ENCODE peak calls at places on chromosomes 5 and 9, in seven cellular contexts. One of them, this sample, is unnamed.

GRCh38 chr5:89350684-89351083 is 467.7 kb upstream of the MEF2C start:
- DNase-seq in Peyer's patch: no peak
- DNase-seq in body of pancreas: no peak
- DNase-seq in heart left ventricle: no peak
- DNase-seq in upper lobe of left lung: no peak
- DNase-seq in sigmoid colon: no peak
- DNase-seq in A549: no peak
- DNase-seq in this sample: no peak

GRCh38 chr9:89837911-89838310 is 233.1 kb downstream of the GADD45G start:
- DNase-seq in Peyer's patch: no peak
- DNase-seq in body of pancreas: no peak
- DNase-seq in heart left ventricle: no peak
- DNase-seq in upper lobe of left lung: no peak
- DNase-seq in sigmoid colon: no peak
- DNase-seq in A549: no peak
- DNase-seq in this sample: no peak

GRCh38 chr9:83544002-83544698 is 5.9 kb upstream of the FRMD3 start:
- DNase-seq in Peyer's patch: no peak
- DNase-seq in body of pancreas: peak; percentile 25
- DNase-seq in heart left ventricle: no peak
- DNase-seq in upper lobe of left lung: peak; percentile 28
- DNase-seq in sigmoid colon: no peak
- DNase-seq in A549: peak; percentile 42
- DNase-seq in this sample: no peak

GRCh38 chr5:66967102-66967501 is 229.5 kb downstream of the CD180 start:
- DNase-seq in Peyer's patch: no peak
- DNase-seq in body of pancreas: no peak
- DNase-seq in heart left ventricle: no peak
- DNase-seq in upper lobe of left lung: no peak
- DNase-seq in sigmoid colon: no peak
- DNase-seq in A549: no peak
- DNase-seq in this sample: no peak

GRCh38 chr9:133883356-133883755 is 108.8 kb downstream of the VAV2 start:
- DNase-seq in Peyer's patch: no peak
- DNase-seq in body of pancreas: no peak
- DNase-seq in heart left ventricle: no peak
- DNase-seq in upper lobe of left lung: no peak
- DNase-seq in sigmoid colon: no peak
- DNase-seq in A549: no peak
- DNase-seq in this sample: no peak

GRCh38 chr9:22514866-22515265 is 68.2 kb downstream of the DMRTA1 start:
- DNase-seq in Peyer's patch: no peak
- DNase-seq in body of pancreas: no peak
- DNase-seq in heart left ventricle: no peak
- DNase-seq in upper lobe of left lung: no peak
- DNase-seq in sigmoid colon: no peak
- DNase-seq in A549: no peak
- DNase-seq in this sample: no peak

GRCh38 chr9:112753725-112754124 is 3.2 kb downstream of the SNX30 start:
- DNase-seq in Peyer's patch: no peak
- DNase-seq in body of pancreas: no peak
- DNase-seq in heart left ventricle: no peak
- DNase-seq in upper lobe of left lung: no peak
- DNase-seq in sigmoid colon: no peak
- DNase-seq in A549: no peak
- DNase-seq in this sample: no peak

GRCh38 chr9:125953314-125954019 is 206.3 kb downstream of the PBX3 start:
- DNase-seq in Peyer's patch: no peak
- DNase-seq in body of pancreas: no peak
- DNase-seq in heart left ventricle: no peak
- DNase-seq in upper lobe of left lung: no peak
- DNase-seq in sigmoid colon: no peak
- DNase-seq in A549: no peak
- DNase-seq in this sample: no peak

GRCh38 chr5:141742144-141742543 is 60.1 kb upstream of the ARAP3 start:
- DNase-seq in Peyer's patch: no peak
- DNase-seq in body of pancreas: no peak
- DNase-seq in heart left ventricle: no peak
- DNase-seq in upper lobe of left lung: no peak
- DNase-seq in sigmoid colon: no peak
- DNase-seq in A549: no peak
- DNase-seq in this sample: no peak

GRCh38 chr5:31008231-31008630 is 185.3 kb upstream of the CDH6 start:
- DNase-seq in Peyer's patch: no peak
- DNase-seq in body of pancreas: no peak
- DNase-seq in heart left ventricle: no peak
- DNase-seq in upper lobe of left lung: no peak
- DNase-seq in sigmoid colon: no peak
- DNase-seq in A549: no peak
- DNase-seq in this sample: no peak

GRCh38 chr9:111034573-111035539 is 3.4 kb downstream of the LPAR1 start:
- DNase-seq in Peyer's patch: no peak
- DNase-seq in body of pancreas: no peak
- DNase-seq in heart left ventricle: no peak
- DNase-seq in upper lobe of left lung: no peak
- DNase-seq in sigmoid colon: no peak
- DNase-seq in A549: no peak
- DNase-seq in this sample: no peak

GRCh38 chr5:130032807-130033206 is 128.5 kb downstream of the CHSY3 start:
- DNase-seq in Peyer's patch: no peak
- DNase-seq in body of pancreas: peak; percentile 12
- DNase-seq in heart left ventricle: no peak
- DNase-seq in upper lobe of left lung: no peak
- DNase-seq in sigmoid colon: no peak
- DNase-seq in A549: no peak
- DNase-seq in this sample: peak; percentile 30

GRCh38 chr9:5552301-5552700 is 42.0 kb downstream of the PDCD1LG2 start:
- DNase-seq in Peyer's patch: no peak
- DNase-seq in body of pancreas: no peak
- DNase-seq in heart left ventricle: no peak
- DNase-seq in upper lobe of left lung: no peak
- DNase-seq in sigmoid colon: no peak
- DNase-seq in A549: no peak
- DNase-seq in this sample: no peak

GRCh38 chr9:84841915-84842314 is 172.4 kb downstream of the NTRK2 start:
- DNase-seq in Peyer's patch: no peak
- DNase-seq in body of pancreas: no peak
- DNase-seq in heart left ventricle: no peak
- DNase-seq in upper lobe of left lung: no peak
- DNase-seq in sigmoid colon: no peak
- DNase-seq in A549: no peak
- DNase-seq in this sample: no peak

GRCh38 chr5:33507426-33507825 is 66.7 kb downstream of the TARS1 start:
- DNase-seq in Peyer's patch: no peak
- DNase-seq in body of pancreas: no peak
- DNase-seq in heart left ventricle: no peak
- DNase-seq in upper lobe of left lung: no peak
- DNase-seq in sigmoid colon: no peak
- DNase-seq in A549: no peak
- DNase-seq in this sample: no peak

GRCh38 chr9:115525438-115526058 is 407.6 kb upstream of the TNC start:
- DNase-seq in Peyer's patch: no peak
- DNase-seq in body of pancreas: no peak
- DNase-seq in heart left ventricle: no peak
- DNase-seq in upper lobe of left lung: no peak
- DNase-seq in sigmoid colon: peak; percentile 70
- DNase-seq in A549: no peak
- DNase-seq in this sample: no peak

GRCh38 chr5:22787807-22788206 is 65.3 kb downstream of the CDH12 start:
- DNase-seq in Peyer's patch: no peak
- DNase-seq in body of pancreas: no peak
- DNase-seq in heart left ventricle: no peak
- DNase-seq in upper lobe of left lung: no peak
- DNase-seq in sigmoid colon: no peak
- DNase-seq in A549: no peak
- DNase-seq in this sample: no peak

GRCh38 chr5:137735531-137736284 is at the start of gene KLHL3:
- DNase-seq in Peyer's patch: peak; percentile 17
- DNase-seq in body of pancreas: peak; percentile 62
- DNase-seq in heart left ventricle: peak; percentile 46
- DNase-seq in upper lobe of left lung: no peak
- DNase-seq in sigmoid colon: no peak
- DNase-seq in A549: no peak
- DNase-seq in this sample: peak; percentile 65

GRCh38 chr5:59180515-59180914 is 597.6 kb downstream of the RAB3C start:
- DNase-seq in Peyer's patch: no peak
- DNase-seq in body of pancreas: no peak
- DNase-seq in heart left ventricle: no peak
- DNase-seq in upper lobe of left lung: no peak
- DNase-seq in sigmoid colon: no peak
- DNase-seq in A549: no peak
- DNase-seq in this sample: no peak

GRCh38 chr5:120446896-120447295 is 17.2 kb upstream of the PRR16 start:
- DNase-seq in Peyer's patch: no peak
- DNase-seq in body of pancreas: no peak
- DNase-seq in heart left ventricle: no peak
- DNase-seq in upper lobe of left lung: no peak
- DNase-seq in sigmoid colon: no peak
- DNase-seq in A549: no peak
- DNase-seq in this sample: no peak

GRCh38 chr9:23754551-23754950 is 71.5 kb downstream of the ELAVL2 start:
- DNase-seq in Peyer's patch: no peak
- DNase-seq in body of pancreas: no peak
- DNase-seq in heart left ventricle: no peak
- DNase-seq in upper lobe of left lung: no peak
- DNase-seq in sigmoid colon: no peak
- DNase-seq in A549: no peak
- DNase-seq in this sample: no peak

GRCh38 chr9:4680750-4681149 is 1.4 kb downstream of the CDC37L1 start:
- DNase-seq in Peyer's patch: no peak
- DNase-seq in body of pancreas: no peak
- DNase-seq in heart left ventricle: no peak
- DNase-seq in upper lobe of left lung: no peak
- DNase-seq in sigmoid colon: no peak
- DNase-seq in A549: no peak
- DNase-seq in this sample: no peak

GRCh38 chr5:134887593-134888159 is 13.5 kb downstream of the TXNDC15 start:
- DNase-seq in Peyer's patch: no peak
- DNase-seq in body of pancreas: no peak
- DNase-seq in heart left ventricle: no peak
- DNase-seq in upper lobe of left lung: no peak
- DNase-seq in sigmoid colon: no peak
- DNase-seq in A549: no peak
- DNase-seq in this sample: no peak

GRCh38 chr9:70746760-70747159 is 332.3 kb upstream of the KLF9 start:
- DNase-seq in Peyer's patch: no peak
- DNase-seq in body of pancreas: no peak
- DNase-seq in heart left ventricle: no peak
- DNase-seq in upper lobe of left lung: no peak
- DNase-seq in sigmoid colon: no peak
- DNase-seq in A549: no peak
- DNase-seq in this sample: no peak

GRCh38 chr5:98397081-98397480 is 376.4 kb upstream of the RGMB start:
- DNase-seq in Peyer's patch: no peak
- DNase-seq in body of pancreas: no peak
- DNase-seq in heart left ventricle: no peak
- DNase-seq in upper lobe of left lung: no peak
- DNase-seq in sigmoid colon: no peak
- DNase-seq in A549: no peak
- DNase-seq in this sample: no peak

DNA sequence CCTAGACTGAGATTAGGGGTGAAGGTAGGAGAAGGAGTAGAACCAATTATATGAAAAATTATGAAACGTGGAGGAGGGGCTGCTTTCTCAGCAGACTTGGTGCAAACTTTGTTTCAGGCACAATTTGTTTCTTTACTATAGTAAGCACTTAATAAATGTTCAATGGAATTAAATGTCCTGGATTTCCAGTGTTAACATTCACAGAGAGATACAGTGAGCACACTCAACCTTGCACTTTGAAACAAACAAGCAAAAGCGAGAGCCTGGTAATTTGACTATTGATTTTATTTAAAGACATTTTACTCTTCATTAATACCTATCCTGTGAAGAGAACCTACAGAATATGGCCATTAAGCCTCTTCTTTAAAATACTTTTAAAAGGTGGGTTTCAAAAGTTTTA is 933 bp downstream of the LECT2 start:
- DNase-seq in Peyer's patch: no peak
- DNase-seq in body of pancreas: no peak
- DNase-seq in heart left ventricle: no peak
- DNase-seq in upper lobe of left lung: no peak
- DNase-seq in sigmoid colon: no peak
- DNase-seq in A549: no peak
- DNase-seq in this sample: no peak
- TF ChIP-seq POLR2A in Peyer's patch: no peak
- TF ChIP-seq POLR2A in body of pancreas: no peak
- TF ChIP-seq POLR2A in heart left ventricle: no peak
- TF ChIP-seq POLR2A in upper lobe of left lung: no peak
- TF ChIP-seq POLR2A in sigmoid colon: no peak
- TF ChIP-seq POLR2A in A549: no peak
- TF ChIP-seq POLR2A in this sample: no peak

DNA sequence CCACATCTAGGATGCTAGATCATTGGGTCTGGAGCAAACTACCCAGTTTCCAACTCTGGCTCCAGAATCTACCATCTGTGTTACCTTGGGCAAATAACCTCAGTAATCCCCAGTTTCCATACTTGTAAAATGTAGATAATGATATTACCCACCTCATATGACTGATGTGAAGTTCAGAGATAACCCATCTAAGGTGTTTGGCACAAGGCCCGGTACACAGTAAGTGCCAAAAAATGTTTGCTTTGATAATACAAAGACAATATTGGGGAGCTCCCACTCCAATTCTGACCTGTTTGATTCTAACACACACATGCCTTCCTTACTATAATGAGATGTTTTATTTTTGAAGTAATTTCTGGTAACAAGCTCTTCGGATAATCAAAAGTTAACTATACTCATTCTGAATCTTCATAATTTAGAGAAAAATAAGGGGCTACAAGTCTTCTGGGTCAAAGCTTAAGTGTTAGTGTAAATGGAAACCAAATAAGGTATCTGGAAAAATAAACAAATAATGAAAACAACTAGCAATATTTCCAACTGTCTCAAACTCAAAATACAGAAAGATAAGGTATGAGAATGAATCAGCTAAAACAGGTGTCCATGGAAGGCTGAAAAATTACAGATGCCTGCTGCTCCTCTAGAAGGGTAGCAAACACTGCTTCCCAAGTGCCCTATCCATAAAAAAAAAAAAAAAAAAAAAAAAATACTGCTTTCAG is 30.4 kb downstream of the ELL2 start:
- DNase-seq in Peyer's patch: no peak
- DNase-seq in body of pancreas: no peak
- DNase-seq in heart left ventricle: no peak
- DNase-seq in upper lobe of left lung: no peak
- DNase-seq in sigmoid colon: no peak
- DNase-seq in A549: no peak
- DNase-seq in this sample: no peak
- H3K4me1 ChIP-seq in Peyer's patch: no peaks in the 10 kb centered on the region
- H3K4me1 ChIP-seq in body of pancreas: peaks cover 53% of the 10 kb centered on the region
- H3K4me1 ChIP-seq in heart left ventricle: peaks cover 19% of the 10 kb centered on the region
- H3K4me1 ChIP-seq in upper lobe of left lung: no peaks in the 10 kb centered on the region
- H3K4me1 ChIP-seq in sigmoid colon: no peaks in the 10 kb centered on the region
- H3K4me1 ChIP-seq in A549: peaks cover 12% of the 10 kb centered on the region
- H3K4me1 ChIP-seq in this sample: no peaks in the 10 kb centered on the region

GRCh38 chr5:95959964-95960801 is 1.5 kb downstream of the ELL2 start:
- DNase-seq in Peyer's patch: no peak
- DNase-seq in body of pancreas: peak; percentile 40
- DNase-seq in heart left ventricle: no peak
- DNase-seq in upper lobe of left lung: peak; percentile 23
- DNase-seq in sigmoid colon: peak; percentile 74
- DNase-seq in A549: peak; percentile 18
- DNase-seq in this sample: no peak
- TF ChIP-seq POLR2A in Peyer's patch: no peak
- TF ChIP-seq POLR2A in body of pancreas: no peak
- TF ChIP-seq POLR2A in heart left ventricle: no peak
- TF ChIP-seq POLR2A in upper lobe of left lung: no peak
- TF ChIP-seq POLR2A in sigmoid colon: no peak
- TF ChIP-seq POLR2A in A549: no peak
- TF ChIP-seq POLR2A in this sample: no peak

GRCh38 chr5:56686337-56687198 is 128.8 kb upstream of the MAP3K1 start:
- DNase-seq in Peyer's patch: peak; percentile 71
- DNase-seq in body of pancreas: no peak
- DNase-seq in heart left ventricle: no peak
- DNase-seq in upper lobe of left lung: no peak
- DNase-seq in sigmoid colon: no peak
- DNase-seq in A549: no peak
- DNase-seq in this sample: no peak
- H3K4me1 ChIP-seq in Peyer's patch: no peaks in the 10 kb centered on the region
- H3K4me1 ChIP-seq in body of pancreas: no peaks in the 10 kb centered on the region
- H3K4me1 ChIP-seq in heart left ventricle: no peaks in the 10 kb centered on the region
- H3K4me1 ChIP-seq in upper lobe of left lung: no peaks in the 10 kb centered on the region
- H3K4me1 ChIP-seq in sigmoid colon: no peaks in the 10 kb centered on the region
- H3K4me1 ChIP-seq in A549: no peaks in the 10 kb centered on the region
- H3K4me1 ChIP-seq in this sample: no peaks in the 10 kb centered on the region

This sample was measured in right lobe of liver.